ENCODE peak calls at places on chromosome 11, in five cellular contexts. One of them, this sample, is unnamed. For H3K27me3 and H3K4me1, the result is how much of the 10 kb centered on the place peaks cover.

GRCh38 chr11:111454561-111455192 is 57.5 kb downstream of the BTG4 start:
- DNase-seq in heart left ventricle: peak
- DNase-seq in PC-3: peak
- DNase-seq in stomach: no peak
- DNase-seq in breast epithelium: peak
- DNase-seq in this sample: no peak

GRCh38 chr11:10322401-10322800 is 17.5 kb downstream of the ADM start:
- DNase-seq in stomach: no peak
- DNase-seq in heart left ventricle: no peak
- DNase-seq in PC-3: no peak
- DNase-seq in breast epithelium: no peak
- DNase-seq in this sample: no peak

GRCh38 chr11:64581057-64581523 is 9.9 kb upstream of the SLC22A12 start:
- DNase-seq in heart left ventricle: no peak
- DNase-seq in PC-3: no peak
- DNase-seq in breast epithelium: no peak
- DNase-seq in stomach: no peak
- DNase-seq in this sample: no peak

GRCh38 chr11:21415566-21415965 is 746.2 kb downstream of the NELL1 start:
- DNase-seq in stomach: no peak
- DNase-seq in heart left ventricle: no peak
- DNase-seq in PC-3: no peak
- DNase-seq in breast epithelium: no peak
- DNase-seq in this sample: no peak

GRCh38 chr11:116513894-116514293 is 258.9 kb downstream of the BUD13 start:
- DNase-seq in PC-3: peak
- DNase-seq in heart left ventricle: no peak
- DNase-seq in stomach: no peak
- DNase-seq in breast epithelium: no peak
- DNase-seq in this sample: no peak

GRCh38 chr11:65551572-65552398 is 6.4 kb downstream of the LTBP3 start:
- DNase-seq in heart left ventricle: peak
- DNase-seq in stomach: peak
- DNase-seq in PC-3: peak
- DNase-seq in breast epithelium: no peak
- DNase-seq in this sample: peak

GRCh38 chr11:31641477-31642062 is 132.0 kb downstream of the ELP4 start:
- DNase-seq in breast epithelium: no peak
- DNase-seq in stomach: peak
- DNase-seq in PC-3: peak
- DNase-seq in heart left ventricle: peak
- DNase-seq in this sample: peak

GRCh38 chr11:114160884-114161283 is 101.4 kb downstream of the ZBTB16 start:
- DNase-seq in heart left ventricle: no peak
- DNase-seq in PC-3: no peak
- DNase-seq in breast epithelium: no peak
- DNase-seq in stomach: no peak
- DNase-seq in this sample: no peak

DNA sequence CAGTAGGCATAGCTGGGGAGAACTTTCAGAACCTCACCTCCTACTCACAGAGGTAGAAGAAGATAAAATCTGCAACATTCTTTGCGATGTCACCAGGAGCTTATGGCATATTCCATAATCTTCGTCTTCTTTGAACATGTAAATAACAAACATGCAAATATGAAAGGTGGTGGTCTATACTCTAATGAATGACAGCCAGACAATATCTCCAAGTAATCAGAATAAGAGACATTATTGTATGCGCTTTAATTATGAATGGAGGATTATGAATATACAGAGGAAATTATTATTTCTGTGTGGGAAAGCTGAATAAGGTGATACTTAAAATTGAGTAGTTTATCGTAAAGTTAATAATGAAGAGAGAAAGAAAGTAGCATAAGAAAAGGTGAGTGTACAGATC is at the start of gene OR52B4:
- DNase-seq in stomach: no peak
- DNase-seq in breast epithelium: no peak
- DNase-seq in heart left ventricle: no peak
- DNase-seq in PC-3: no peak
- DNase-seq in this sample: no peak
- H3K4me3 ChIP-seq in stomach: no peak
- H3K4me3 ChIP-seq in breast epithelium: no peak
- H3K4me3 ChIP-seq in heart left ventricle: no peak
- H3K4me3 ChIP-seq in PC-3: no peak
- H3K4me3 ChIP-seq in this sample: no peak

GRCh38 chr11:46521947-46522681 is 71.7 kb downstream of the AMBRA1 start:
- DNase-seq in PC-3: peak
- DNase-seq in heart left ventricle: no peak
- DNase-seq in breast epithelium: no peak
- DNase-seq in stomach: no peak
- DNase-seq in this sample: no peak

GRCh38 chr11:46523290-46523689 is 70.5 kb downstream of the AMBRA1 start:
- DNase-seq in breast epithelium: no peak
- DNase-seq in heart left ventricle: no peak
- DNase-seq in stomach: no peak
- DNase-seq in PC-3: no peak
- DNase-seq in this sample: no peak

GRCh38 chr11:46524201-46524600 is 69.6 kb downstream of the AMBRA1 start:
- DNase-seq in PC-3: no peak
- DNase-seq in breast epithelium: no peak
- DNase-seq in stomach: no peak
- DNase-seq in heart left ventricle: no peak
- DNase-seq in this sample: no peak

GRCh38 chr11:46520971-46521745 is 72.7 kb downstream of the AMBRA1 start:
- DNase-seq in PC-3: peak
- DNase-seq in breast epithelium: no peak
- DNase-seq in heart left ventricle: no peak
- DNase-seq in stomach: no peak
- DNase-seq in this sample: no peak

DNA sequence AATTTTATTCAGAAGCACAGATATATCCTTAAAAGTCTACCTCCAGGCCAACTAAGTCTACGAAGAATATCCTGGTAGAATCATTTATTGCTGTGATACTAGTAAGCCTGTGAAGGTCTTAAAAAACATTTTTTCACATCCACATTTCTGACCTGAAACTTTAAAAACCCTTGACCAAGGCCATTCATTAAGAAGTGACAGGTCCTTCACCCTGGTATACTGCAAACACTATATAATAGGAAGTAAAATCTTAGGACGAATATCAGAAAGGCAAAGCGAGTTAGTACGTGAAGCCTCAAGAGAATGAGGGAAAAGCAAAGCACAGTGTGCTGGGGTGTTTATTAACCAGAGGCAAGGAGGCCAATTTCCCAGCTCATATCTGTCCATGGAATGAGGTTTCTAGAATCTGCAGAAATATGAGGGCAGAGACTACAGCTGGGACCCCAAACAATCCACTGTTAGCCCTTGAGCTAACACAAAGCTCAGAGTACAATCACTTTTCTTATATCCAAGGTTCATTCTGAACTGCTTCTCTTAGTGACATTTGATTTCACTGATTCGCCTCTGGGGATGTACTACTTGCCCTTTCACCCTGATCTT is 71.0 kb downstream of the AMBRA1 start:
- DNase-seq in stomach: no peak
- DNase-seq in heart left ventricle: no peak
- DNase-seq in PC-3: no peak
- DNase-seq in breast epithelium: no peak
- DNase-seq in this sample: no peak
- H3K27me3 ChIP-seq in stomach: under half
- H3K27me3 ChIP-seq in heart left ventricle: under half
- H3K27me3 ChIP-seq in PC-3: under half
- H3K27me3 ChIP-seq in breast epithelium: under half
- H3K27me3 ChIP-seq in this sample: under half

DNA sequence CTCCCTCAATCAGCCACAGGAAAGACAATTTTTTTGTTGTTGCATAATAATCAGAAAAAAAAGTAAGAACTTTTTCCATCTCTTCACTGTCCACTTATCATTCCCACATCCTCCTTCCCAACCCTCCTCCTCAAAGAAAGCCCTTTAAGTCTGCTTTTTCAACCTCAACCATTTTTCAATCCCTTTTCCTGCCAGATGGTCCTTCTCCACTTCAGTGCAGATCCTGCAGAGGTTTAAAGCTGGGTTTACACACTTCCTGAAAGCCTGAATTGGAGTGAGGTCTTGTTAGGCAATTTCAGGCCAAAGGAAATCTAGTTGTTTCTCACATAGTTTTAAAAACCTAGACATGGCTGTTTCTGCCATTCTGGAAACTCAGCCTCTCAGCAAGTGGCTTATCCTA is 78.3 kb downstream of the RPL27A start:
- DNase-seq in PC-3: no peak
- DNase-seq in breast epithelium: no peak
- DNase-seq in stomach: no peak
- DNase-seq in heart left ventricle: no peak
- DNase-seq in this sample: no peak
- H3K4me1 ChIP-seq in PC-3: under half
- H3K4me1 ChIP-seq in breast epithelium: under half
- H3K4me1 ChIP-seq in stomach: half or more
- H3K4me1 ChIP-seq in heart left ventricle: under half
- H3K4me1 ChIP-seq in this sample: half or more

DNA sequence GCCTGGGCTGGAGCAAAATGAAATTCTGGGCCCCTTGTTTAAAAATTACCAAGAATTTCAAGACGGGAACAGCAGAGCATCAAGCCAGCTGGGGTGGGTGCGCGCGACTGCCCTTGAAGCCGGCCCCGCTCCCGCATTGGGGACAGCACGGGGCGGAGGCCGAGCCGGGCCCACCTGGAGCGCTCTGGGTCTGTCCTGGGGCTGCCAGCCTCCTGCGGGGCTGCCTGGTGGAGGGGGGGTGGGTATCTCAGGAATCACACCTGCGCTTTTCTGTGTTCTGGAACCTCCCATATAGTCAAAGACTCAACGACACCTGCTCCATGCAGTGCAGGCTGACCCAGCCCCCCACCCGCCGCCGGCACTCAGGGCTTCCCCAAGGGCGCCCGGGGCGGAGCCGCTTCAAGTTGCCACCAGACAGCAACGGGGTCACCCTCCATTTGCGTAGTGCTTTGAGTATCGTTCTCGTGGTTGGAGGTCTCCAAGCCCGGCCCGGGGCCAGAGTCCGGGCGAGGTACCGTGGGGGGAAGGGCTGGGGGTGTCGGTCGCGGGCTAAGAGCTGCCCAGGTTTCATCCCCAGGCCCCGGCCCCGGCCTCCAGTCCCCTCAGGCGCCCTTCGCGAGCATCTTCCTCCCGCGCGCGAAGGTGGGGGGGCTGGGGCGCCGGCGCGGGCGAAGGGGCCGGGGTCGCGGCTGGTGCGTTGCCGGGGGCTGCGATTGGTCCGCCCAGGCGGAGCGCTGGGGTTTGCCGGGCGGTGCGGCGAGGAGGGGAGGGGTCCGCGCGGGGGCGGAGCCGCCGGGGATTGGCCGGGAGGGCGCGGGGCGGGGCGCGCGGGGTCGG is 6.6 kb downstream of the TSPAN4 start:
- DNase-seq in PC-3: no peak
- DNase-seq in heart left ventricle: no peak
- DNase-seq in breast epithelium: no peak
- DNase-seq in stomach: no peak
- DNase-seq in this sample: no peak
- H3K4me3 ChIP-seq in PC-3: no peak
- H3K4me3 ChIP-seq in heart left ventricle: peak
- H3K4me3 ChIP-seq in breast epithelium: peak
- H3K4me3 ChIP-seq in stomach: peak
- H3K4me3 ChIP-seq in this sample: no peak

DNA sequence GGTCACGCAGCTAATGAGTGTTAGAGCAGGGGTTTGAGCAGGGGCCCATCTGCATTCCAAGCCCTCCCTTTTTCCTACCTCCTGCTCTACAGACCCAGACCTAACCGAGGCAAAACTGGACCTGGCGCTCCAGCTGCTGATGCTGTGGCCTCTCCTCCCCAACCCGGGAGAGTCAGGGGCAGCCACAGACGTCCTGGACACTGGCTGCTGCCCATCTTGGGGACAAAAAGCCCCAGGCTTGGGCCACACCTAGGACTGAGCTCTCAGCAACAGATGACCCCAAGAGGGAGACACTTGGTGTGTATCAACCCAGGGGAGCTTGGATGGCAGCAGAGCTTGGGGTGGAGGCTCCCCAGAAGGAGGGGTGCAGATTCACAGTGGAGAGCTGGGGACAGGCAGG is 172.6 kb downstream of the ST3GAL4 start:
- DNase-seq in PC-3: no peak
- DNase-seq in breast epithelium: no peak
- DNase-seq in heart left ventricle: no peak
- DNase-seq in stomach: no peak
- DNase-seq in this sample: no peak
- H3K27me3 ChIP-seq in PC-3: half or more
- H3K27me3 ChIP-seq in breast epithelium: under half
- H3K27me3 ChIP-seq in heart left ventricle: under half
- H3K27me3 ChIP-seq in stomach: under half
- H3K27me3 ChIP-seq in this sample: under half

This sample was measured in body of pancreas.